ENCODE peak calls at places on chromosomes 6 and 20, in eight cellular contexts. U, I, K, W, S, H, A and X are unnamed samples. For H3K27me3 and H3K4me1, the result is how much of the 10 kb centered on the place peaks cover.

GRCh38 chr6:168154263-168154917 is 75.4 kb upstream of the FRMD1 start:
- DNase-seq in H (no peak), W (no peak), A (no peak), K (no peak), I (no peak), U (no peak), S (peak), X (no peak)

GRCh38 chr6:31836036-31836675 is 8.6 kb downstream of the HSPA1B start:
- DNase-seq in I (peak), U (no peak), A (no peak), H (no peak), S (no peak), K (no peak), W (no peak), X (no peak)

GRCh38 chr20:45919536-45919933 is 7.6 kb upstream of the PLTP start:
- DNase-seq in H (no peak), W (peak), I (no peak), A (peak), K (peak), S (peak), U (no peak), X (peak)

GRCh38 chr6:11110921-11111768 is at the start of gene ERVFRD-1:
- DNase-seq in A (no peak), S (no peak), W (no peak), U (no peak), H (no peak), I (no peak), K (no peak), X (no peak)

GRCh38 chr6:125294036-125294435 is 7.7 kb downstream of the HDDC2 start:
- DNase-seq in A (no peak), W (no peak), H (no peak), U (no peak), S (no peak), I (no peak), K (no peak), X (peak)

GRCh38 chr20:1567392-1568165 is 10.1 kb upstream of the SIRPD start:
- DNase-seq in U (no peak), W (no peak), K (no peak), H (no peak), I (no peak), S (no peak), A (peak), X (no peak)

GRCh38 chr6:111829581-111829980 is 43.7 kb downstream of the FYN start:
- DNase-seq in S (no peak), U (no peak), H (no peak), A (peak), K (no peak), W (no peak), I (no peak), X (no peak)

GRCh38 chr20:11654766-11655165 is 262.9 kb upstream of the BTBD3 start:
- DNase-seq in A (no peak), H (no peak), U (no peak), I (no peak), W (no peak), K (no peak), S (no peak), X (no peak)

GRCh38 chr20:37342231-37343177 is 3.4 kb upstream of the SRC start:
- DNase-seq in S (no peak), U (peak), H (no peak), K (no peak), A (no peak), W (peak), I (no peak), X (no peak)

GRCh38 chr20:25285856-25286798 is 38.2 kb downstream of the PYGB start:
- DNase-seq in A (no peak), W (peak), K (peak), U (peak), H (peak), S (peak), I (no peak), X (no peak)

GRCh38 chr6:5501837-5502236 is 240.5 kb downstream of the FARS2 start:
- DNase-seq in A (no peak), U (no peak), H (no peak), S (no peak), I (no peak), W (no peak), K (no peak), X (no peak)

GRCh38 chr6:5361371-5361770 is 100.1 kb downstream of the FARS2 start:
- DNase-seq in S (no peak), I (no peak), U (no peak), W (no peak), K (no peak), H (no peak), A (peak), X (peak)

GRCh38 chr20:23114018-23114417 is 27.9 kb upstream of the CD93 start:
- DNase-seq in W (peak), H (peak), A (no peak), U (no peak), I (no peak), S (no peak), K (no peak), X (no peak)

GRCh38 chr6:157667211-157668033 is 155.6 kb upstream of the SNX9 start:
- DNase-seq in K (peak), U (peak), I (peak), S (peak), H (no peak), A (peak), W (no peak), X (peak)

GRCh38 chr20:35257175-35257909 is 20.6 kb downstream of the MMP24OS start:
- DNase-seq in S (no peak), U (no peak), W (no peak), H (no peak), K (no peak), I (no peak), A (peak), X (no peak)

GRCh38 chr6:147651249-147652063 is 143.0 kb downstream of the SAMD5 start:
- DNase-seq in A (peak), U (no peak), K (no peak), I (no peak), H (no peak), S (no peak), W (no peak), X (peak)

GRCh38 chr6:67393356-67393755 is 1241.7 kb upstream of the ADGRB3 start:
- DNase-seq in I (no peak), W (no peak), U (no peak), H (no peak), A (no peak), S (no peak), K (no peak), X (peak)

GRCh38 chr6:128135325-128135724 is 234.5 kb upstream of the THEMIS start:
- DNase-seq in U (no peak), S (no peak), H (no peak), W (no peak), I (no peak), K (no peak), A (no peak), X (no peak)

GRCh38 chr6:43833223-43833995 is 63.4 kb downstream of the VEGFA start:
- DNase-seq in U (no peak), S (no peak), H (no peak), A (no peak), I (no peak), W (no peak), K (no peak), X (no peak)

GRCh38 chr6:30964075-30964474 is 19.4 kb upstream of the MUC21 start:
- DNase-seq in A (no peak), K (no peak), H (no peak), W (no peak), U (no peak), I (no peak), S (no peak), X (no peak)

GRCh38 chr6:37783831-37784584 is 35.5 kb upstream of the ZFAND3 start:
- DNase-seq in U (no peak), I (peak), W (no peak), S (peak), H (peak), A (peak), K (peak), X (no peak)

GRCh38 chr6:1378224-1379025 is 11.0 kb upstream of the FOXF2 start:
- DNase-seq in U (no peak), A (no peak), K (no peak), W (no peak), H (no peak), I (no peak), S (no peak), X (no peak)

GRCh38 chr6:4017847-4018193 is 61.1 kb downstream of the FAM217A start:
- DNase-seq in I (peak), U (no peak), H (no peak), A (peak), W (no peak), K (no peak), S (no peak), X (peak)

GRCh38 chr6:78598966-78599365 is 268.4 kb upstream of the IRAK1BP1 start:
- DNase-seq in H (no peak), S (no peak), U (no peak), K (peak), W (no peak), I (no peak), A (peak), X (peak)

GRCh38 chr20:47669157-47669425 is 116.2 kb downstream of the SULF2 start:
- DNase-seq in S (no peak), K (no peak), U (no peak), H (no peak), A (no peak), I (no peak), W (no peak), X (no peak)

GRCh38 chr6:16712250-16712930 is 48.9 kb downstream of the ATXN1 start:
- DNase-seq in W (no peak), H (no peak), S (no peak), A (peak), I (no peak), K (no peak), U (no peak), X (peak)

GRCh38 chr20:58389324-58389967 is 417 bp downstream of the VAPB start:
- DNase-seq in A (peak), I (peak), H (no peak), U (no peak), W (peak), K (no peak), S (peak), X (peak)

DNA sequence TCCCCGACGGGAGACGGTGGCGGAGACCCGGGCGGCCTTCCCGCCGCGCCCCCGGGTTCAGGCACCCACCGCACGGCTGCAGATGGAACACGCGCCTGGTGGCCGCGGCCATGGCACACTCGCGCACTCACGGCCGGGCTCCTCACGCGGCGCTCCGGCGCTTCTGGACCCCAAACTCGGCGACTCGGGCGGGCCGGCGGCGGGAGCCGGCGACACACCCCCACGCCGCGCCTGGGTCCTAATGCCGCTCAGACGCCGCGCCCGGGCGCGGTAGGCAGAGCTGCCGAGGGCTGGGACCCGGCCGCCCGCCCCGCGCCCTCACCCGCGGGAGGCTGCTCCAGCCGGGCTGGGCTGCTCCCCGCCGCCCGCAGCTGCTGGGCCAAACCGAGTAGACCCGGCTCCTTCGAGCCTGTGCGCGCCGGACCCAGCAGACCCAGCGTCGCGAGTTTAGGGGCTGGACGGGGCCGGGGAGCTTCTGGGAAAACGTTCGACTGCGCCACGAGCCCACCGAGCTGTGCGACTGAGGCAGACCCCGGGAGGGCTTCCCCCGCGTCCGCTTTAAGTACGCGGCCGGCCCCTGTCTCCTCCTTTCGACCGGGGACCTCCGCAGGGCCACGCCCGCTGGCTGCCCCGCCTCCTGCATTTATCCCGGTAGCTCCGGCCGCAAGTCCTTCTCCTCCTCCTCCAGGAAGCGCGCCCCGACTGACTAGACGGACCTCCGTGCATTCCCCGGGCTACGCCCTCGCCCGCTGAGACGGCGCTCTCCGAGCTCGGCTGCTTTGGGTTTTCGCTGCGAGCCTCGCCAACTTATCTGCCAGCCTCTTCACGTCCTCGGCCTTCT is at the start of gene SLC4A11:
- DNase-seq in I (peak), A (peak), S (no peak), U (peak), W (peak), H (peak), K (no peak), X (peak)
- H3K27me3 ChIP-seq in I (under half), A (under half), S (under half), U (under half), W (half or more), H (under half), K (under half), X (under half)

DNA sequence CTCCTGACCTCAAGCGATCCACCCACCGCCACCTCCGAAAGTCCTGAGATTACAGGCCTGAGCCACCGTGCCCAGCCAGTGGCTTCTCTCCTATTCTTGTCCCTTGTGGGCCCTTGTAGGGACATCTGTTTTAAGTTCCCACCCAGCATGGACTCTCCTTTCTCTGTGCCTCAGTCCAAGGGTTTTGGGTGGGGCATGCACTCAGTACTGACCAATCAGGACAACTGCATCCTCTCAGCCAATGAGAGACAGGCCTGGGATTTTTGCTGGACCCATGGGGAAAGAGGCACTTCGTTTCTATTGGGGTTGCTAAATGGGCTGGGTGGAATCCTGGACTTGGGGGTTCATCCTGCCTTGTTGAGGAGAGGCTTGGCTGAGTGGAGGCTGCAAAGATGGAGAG is 34.4 kb downstream of the SNAI1 start:
- DNase-seq in W (no peak), H (no peak), K (no peak), A (no peak), S (no peak), I (no peak), U (no peak), X (no peak)
- H3K4me1 ChIP-seq in W (under half), H (under half), K (under half), A (under half), S (under half), I (under half), U (under half), X (under half)

GRCh38 chr6:42448391-42448790 is 3.3 kb downstream of the TRERF1 start:
- DNase-seq in U (no peak), W (no peak), H (no peak), A (no peak), I (no peak), K (no peak), S (no peak), X (no peak)
- H3K4me3 ChIP-seq in U (no peak), W (no peak), H (no peak), A (no peak), I (peak), K (no peak), S (peak), X (peak)

GRCh38 chr6:32938494-32938893 is 2.3 kb downstream of the HLA-DMB start:
- DNase-seq in S (no peak), K (no peak), H (no peak), W (no peak), A (no peak), I (peak), U (no peak), X (no peak)
- H3K27me3 ChIP-seq in S (under half), K (under half), H (under half), W (under half), A (under half), I (under half), U (under half), X (under half)

GRCh38 chr6:109302176-109302575 is 80.1 kb downstream of the CD164 start:
- DNase-seq in W (no peak), A (no peak), I (no peak), H (no peak), K (no peak), U (no peak), S (no peak), X (no peak)
- H3K4me1 ChIP-seq in W (under half), A (under half), I (under half), H (under half), K (under half), U (under half), S (under half), X (under half)

GRCh38 chr20:51541189-51542032 is 1.1 kb downstream of the NFATC2 start:
- DNase-seq in S (peak), W (peak), H (peak), I (peak), U (peak), K (peak), A (peak), X (peak)
- H3K4me3 ChIP-seq in S (peak), W (peak), H (peak), I (peak), U (no peak), K (no peak), A (no peak), X (no peak)

GRCh38 chr20:40691566-40692239 is 2.7 kb upstream of the MAFB start:
- DNase-seq in A (no peak), S (no peak), K (no peak), I (no peak), H (no peak), U (no peak), W (no peak), X (no peak)
- H3K27me3 ChIP-seq in A (under half), S (under half), K (under half), I (under half), H (under half), U (under half), W (half or more), X (under half)

GRCh38 chr6:44932651-44933091 is 395.5 kb upstream of the RUNX2 start:
- DNase-seq in U (no peak), A (no peak), K (no peak), W (no peak), H (no peak), S (no peak), I (no peak), X (no peak)
- H3K4me1 ChIP-seq in U (under half), A (under half), K (under half), W (under half), H (under half), S (under half), I (under half), X (under half)